ENCODE peak calls at places on chromosome 18, in five cellular contexts. Y is kidney epithelial cell, Q is B cell, J is fibroblast of mammary gland, X is heart left ventricle. T is an unnamed sample.

GRCh38 chr18:61282926-61283325 is 50.3 kb upstream of the CDH20 start:
- DNase-seq in J (no peak), X (no peak), Q (no peak), Y (no peak), T (no peak)

GRCh38 chr18:58988595-58988994 is 123.9 kb downstream of the ZNF532 start:
- DNase-seq in X (no peak), Y (no peak), Q (no peak), J (no peak), T (no peak)

GRCh38 chr18:824179-824578 is 12.1 kb upstream of the YES1 start:
- DNase-seq in J (no peak), Y (no peak), Q (no peak), X (no peak), T (no peak)

GRCh38 chr18:62586781-62587487 is 64.1 kb downstream of the ZCCHC2 start:
- DNase-seq in Q (no peak), J (no peak), X (no peak), Y (no peak), T (no peak)

GRCh38 chr18:12394428-12394827 is 13.3 kb upstream of the PRELID3A start:
- DNase-seq in Y (no peak), Q (no peak), J (no peak), X (no peak), T (no peak)

GRCh38 chr18:65527879-65528633 is 222.8 kb upstream of the CDH7 start:
- DNase-seq in X (no peak), J (no peak), Q (no peak), Y (no peak), T (no peak)

GRCh38 chr18:711330-711692 is 1.1 kb downstream of the ENOSF1 start:
- DNase-seq in Y (no peak), J (no peak), X (no peak), Q (no peak), T (peak)

GRCh38 chr18:49926076-49926745 is 112.9 kb upstream of the ACAA2 start:
- DNase-seq in X (no peak), Q (no peak), Y (no peak), J (peak), T (no peak)

GRCh38 chr18:74836296-74837139 is 238.8 kb downstream of the ZNF407 start:
- DNase-seq in Q (no peak), J (peak), X (peak), Y (no peak), T (no peak)

GRCh38 chr18:79681484-79682387 is 2.1 kb downstream of the CTDP1 start:
- DNase-seq in X (no peak), Y (no peak), J (no peak), Q (no peak), T (no peak)

GRCh38 chr18:76927216-76927725 is 104.9 kb downstream of the ZNF236 start:
- DNase-seq in J (no peak), Y (no peak), X (no peak), Q (no peak), T (no peak)

GRCh38 chr18:76928179-76928868 is 106.0 kb downstream of the ZNF236 start:
- DNase-seq in Q (no peak), J (no peak), Y (no peak), X (no peak), T (no peak)

GRCh38 chr18:76920974-76921373 is 98.6 kb downstream of the ZNF236 start:
- DNase-seq in J (no peak), Q (no peak), Y (no peak), X (no peak), T (no peak)

GRCh38 chr18:76922107-76922506 is 99.8 kb downstream of the ZNF236 start:
- DNase-seq in Y (no peak), X (no peak), J (peak), Q (peak), T (peak)

GRCh38 chr18:76923485-76924085 is 101.2 kb downstream of the ZNF236 start:
- DNase-seq in J (peak), Q (no peak), X (no peak), Y (no peak), T (no peak)
- TF ChIP-seq CTCF in J (peak), Q (no peak), X (peak), Y (peak), T (peak)

DNA sequence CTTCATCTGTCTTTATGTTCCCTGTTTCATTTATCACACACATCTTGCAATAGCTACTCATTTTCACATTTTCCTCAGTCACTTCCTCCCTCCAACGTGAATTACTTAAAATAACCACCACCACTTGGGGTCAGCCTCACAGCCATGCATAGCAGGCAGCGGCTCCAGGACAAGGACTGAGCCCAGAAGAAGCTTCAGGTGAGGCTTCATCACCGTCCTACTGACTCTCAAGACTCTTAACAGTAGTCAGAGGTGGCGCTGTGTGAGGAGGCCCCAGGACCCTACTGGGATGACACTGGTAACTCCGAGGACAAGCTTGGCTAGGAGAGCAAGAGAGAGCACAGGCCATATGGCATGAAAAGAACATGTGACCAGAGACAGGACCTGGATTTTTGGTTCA is 15.5 kb upstream of the ST8SIA5 start:
- DNase-seq in J (no peak), Y (no peak), Q (no peak), X (no peak), T (no peak)
- TF ChIP-seq CTCF in J (no peak), Y (no peak), Q (no peak), X (peak), T (no peak)

GRCh38 chr18:53567935-53568574 is 656.4 kb downstream of the MBD2 start:
- DNase-seq in J (peak), Q (peak), X (no peak), Y (no peak), T (peak)
- TF ChIP-seq CTCF in J (peak), Q (peak), X (peak), Y (peak), T (peak)

GRCh38 chr18:48295586-48296311 is 113.4 kb downstream of the ZBTB7C start:
- DNase-seq in Q (no peak), J (peak), X (peak), Y (no peak), T (no peak)
- TF ChIP-seq CTCF in Q (no peak), J (peak), X (peak), Y (peak), T (peak)

DNA sequence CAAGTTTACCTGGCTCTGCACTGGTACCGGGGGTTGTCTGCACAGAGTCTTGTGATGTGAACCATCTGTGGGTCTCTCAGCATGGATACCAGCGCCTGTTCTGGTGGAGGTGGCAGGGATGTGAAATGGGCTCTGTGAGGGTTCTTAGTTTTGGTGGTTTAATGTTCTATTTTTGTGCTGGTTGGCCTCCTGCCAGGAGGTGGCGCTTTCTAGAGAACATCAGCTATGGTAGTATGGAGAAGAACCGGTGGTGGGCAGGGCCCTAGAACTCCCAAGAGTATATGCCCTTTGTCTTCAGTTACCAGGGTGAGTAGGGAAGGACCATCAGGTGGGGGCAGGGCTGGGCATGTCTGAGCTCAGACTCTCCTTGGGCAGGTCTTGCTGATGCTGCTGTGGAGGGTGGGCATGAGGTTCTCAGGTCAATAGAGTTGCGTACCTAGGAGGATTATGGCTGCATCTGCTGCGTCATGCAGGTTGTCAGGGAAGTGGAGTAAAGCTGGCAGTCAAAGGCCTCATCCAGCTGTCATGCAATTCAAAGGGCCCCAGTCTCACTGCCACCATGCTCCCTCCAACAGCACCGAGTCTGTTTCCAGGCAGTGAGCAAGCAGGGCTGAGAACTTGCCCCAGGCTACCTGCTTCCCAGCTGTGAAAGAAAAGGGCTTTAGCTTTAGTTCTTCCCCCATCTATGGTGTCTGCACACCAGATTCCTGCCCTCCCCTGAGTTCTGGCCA is 278.0 kb downstream of the METTL4 start:
- DNase-seq in Q (no peak), Y (no peak), X (no peak), J (no peak), T (no peak)
- TF ChIP-seq CTCF in Q (no peak), Y (no peak), X (no peak), J (no peak), T (no peak)

GRCh38 chr18:45913276-45913675 is 53.9 kb downstream of the EPG5 start:
- DNase-seq in Y (no peak), X (no peak), J (no peak), Q (no peak), T (no peak)

GRCh38 chr18:45920367-45920766 is 46.8 kb downstream of the EPG5 start:
- DNase-seq in Q (no peak), X (peak), J (peak), Y (no peak), T (no peak)

GRCh38 chr18:45910405-45911023 is 56.6 kb downstream of the EPG5 start:
- DNase-seq in Q (peak), J (peak), X (peak), Y (peak), T (peak)

GRCh38 chr18:45916302-45916701 is 50.8 kb downstream of the EPG5 start:
- DNase-seq in X (no peak), Q (no peak), J (no peak), Y (no peak), T (no peak)
- TF ChIP-seq CTCF in X (no peak), Q (no peak), J (no peak), Y (no peak), T (no peak)

DNA sequence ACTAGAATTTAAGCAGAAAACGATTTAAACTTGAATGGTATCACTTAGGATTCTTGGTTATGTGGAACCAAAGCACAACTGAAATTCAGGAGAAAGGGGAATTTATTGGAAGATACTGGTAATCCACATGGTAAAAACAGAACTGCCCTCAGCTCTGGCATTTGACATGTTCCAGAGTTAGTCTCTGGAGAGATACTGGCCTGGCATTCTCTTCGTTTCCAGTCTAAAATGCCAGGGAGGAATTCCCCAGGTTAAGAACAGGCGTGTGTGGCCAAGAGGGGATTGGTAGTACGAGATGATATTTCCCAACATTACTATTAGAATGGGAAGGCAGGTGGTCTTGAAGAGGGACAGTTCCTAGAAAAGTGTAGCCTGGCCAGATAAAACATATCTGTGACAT is 68.5 kb upstream of the TXNDC2 start:
- DNase-seq in Y (no peak), Q (no peak), X (no peak), J (no peak), T (no peak)
- TF ChIP-seq CTCF in Y (no peak), Q (no peak), X (no peak), J (no peak), T (no peak)